ENCODE peak calls at places on chromosomes 2 and 18, in seven cellular contexts. D is IMR-90, M is neuronal stem cell, H is H9, G is mesenchymal stem cell, X is mesendoderm, N is trophoblast cell. B is an unnamed sample.

GRCh38 chr18:79396431-79397287 is 929 bp downstream of the NFATC1 start:
- DNase-seq in D (peak), X (peak), M (no peak), N (peak), H (no peak), G (no peak), B (no peak)

GRCh38 chr2:126979039-126979438 is 80.3 kb downstream of the TEX51 start:
- DNase-seq in H (no peak), X (no peak), M (no peak), N (no peak), D (no peak), G (no peak), B (no peak)

GRCh38 chr2:239720411-239721365 is 304.5 kb downstream of the NDUFA10 start:
- DNase-seq in G (no peak), D (no peak), M (no peak), X (no peak), H (peak), N (no peak), B (no peak)

GRCh38 chr18:36850527-36851201 is 21.7 kb downstream of the KIAA1328 start:
- DNase-seq in G (peak), D (peak), M (no peak), X (no peak), H (no peak), N (peak), B (no peak)

GRCh38 chr2:85939136-85939535 is 50.3 kb upstream of the ST3GAL5 start:
- DNase-seq in G (no peak), D (no peak), X (no peak), N (peak), M (no peak), H (no peak), B (no peak)

GRCh38 chr2:28565720-28566295 is 69.9 kb downstream of the PLB1 start:
- DNase-seq in H (no peak), G (no peak), M (no peak), D (no peak), X (no peak), N (peak), B (no peak)

GRCh38 chr2:109365131-109365530 is 236.1 kb downstream of the SH3RF3 start:
- DNase-seq in D (no peak), H (peak), M (no peak), X (no peak), N (no peak), G (no peak), B (no peak)

GRCh38 chr2:173990970-173991819 is 26.0 kb upstream of the SP3 start:
- DNase-seq in G (no peak), M (no peak), X (no peak), H (no peak), N (no peak), D (peak), B (no peak)

GRCh38 chr18:35817604-35818352 is 154.7 kb upstream of the RMP24 start:
- DNase-seq in D (no peak), G (no peak), N (no peak), H (no peak), X (no peak), M (no peak), B (no peak)

GRCh38 chr2:223855426-223855825 is 18.0 kb upstream of the AP1S3 start:
- DNase-seq in G (no peak), D (peak), H (no peak), X (no peak), M (no peak), N (peak), B (no peak)

GRCh38 chr18:48803518-48803917 is 147.2 kb downstream of the SMAD7 start:
- DNase-seq in D (no peak), H (peak), N (no peak), M (no peak), X (no peak), G (no peak), B (no peak)

GRCh38 chr2:226117506-226118065 is 682.0 kb downstream of the IRS1 start:
- DNase-seq in G (peak), X (no peak), N (no peak), H (no peak), D (peak), M (no peak), B (no peak)

GRCh38 chr2:12169721-12170120 is 423.3 kb downstream of the LPIN1 start:
- DNase-seq in N (peak), M (no peak), H (no peak), X (no peak), D (peak), G (peak), B (no peak)

GRCh38 chr2:59561281-59561680 is 992.2 kb downstream of the BCL11A start:
- DNase-seq in M (no peak), D (no peak), G (no peak), N (no peak), X (no peak), H (no peak), B (no peak)

GRCh38 chr2:53484521-53484920 is 283.1 kb upstream of the CHAC2 start:
- DNase-seq in N (no peak), X (no peak), G (no peak), M (no peak), D (no peak), H (no peak), B (no peak)

GRCh38 chr2:75018162-75018561 is 59.7 kb downstream of the POLE4 start:
- DNase-seq in M (no peak), N (no peak), H (no peak), G (peak), X (no peak), D (no peak), B (no peak)

GRCh38 chr2:215982465-215982875 is 30.9 kb downstream of the MREG start:
- DNase-seq in G (no peak), N (no peak), X (no peak), M (no peak), H (no peak), D (peak), B (no peak)

GRCh38 chr2:85998071-85998991 is 107.4 kb downstream of the POLR1A start:
- DNase-seq in X (peak), N (peak), M (no peak), D (peak), H (peak), G (peak), B (no peak)

GRCh38 chr18:22214731-22215528 is 45.5 kb downstream of the GATA6 start:
- DNase-seq in N (no peak), M (no peak), H (no peak), D (peak), G (peak), X (no peak), B (no peak)

GRCh38 chr2:54161660-54162059 is 46.2 kb downstream of the ACYP2 start:
- DNase-seq in H (no peak), M (no peak), G (no peak), D (peak), N (no peak), X (no peak), B (no peak)

GRCh38 chr2:129255610-129256313 is 723.7 kb upstream of the RAB6C start:
- DNase-seq in M (no peak), G (no peak), N (peak), D (no peak), H (no peak), X (no peak), B (no peak)

GRCh38 chr2:225458431-225459117 is 59.1 kb downstream of the NYAP2 start:
- DNase-seq in N (no peak), M (no peak), X (no peak), D (no peak), H (no peak), G (peak), B (no peak)

GRCh38 chr2:162221064-162221463 is 22.2 kb downstream of the FAP start:
- DNase-seq in H (peak), M (peak), X (peak), G (peak), N (peak), D (peak), B (peak)

GRCh38 chr2:45616663-45617411 is 5.8 kb upstream of the SRBD1 start:
- DNase-seq in G (peak), X (no peak), M (no peak), D (peak), N (no peak), H (no peak), B (no peak)

GRCh38 chr2:142112648-142113278 is 18.1 kb downstream of the LRP1B start:
- DNase-seq in X (peak), G (peak), D (peak), N (no peak), H (no peak), M (no peak), B (no peak)

GRCh38 chr2:223459328-223459939 is 142.7 kb downstream of the SCG2 start:
- DNase-seq in H (no peak), M (no peak), D (peak), G (peak), N (peak), X (peak), B (no peak)

GRCh38 chr18:23422751-23423418 is 30.2 kb upstream of the RIOK3 start:
- DNase-seq in D (peak), X (no peak), H (no peak), N (peak), M (no peak), G (peak), B (no peak)

GRCh38 chr2:111977240-111977639 is 77.8 kb upstream of the TMEM87B start:
- DNase-seq in X (no peak), M (no peak), N (no peak), H (no peak), G (no peak), D (no peak), B (no peak)

DNA sequence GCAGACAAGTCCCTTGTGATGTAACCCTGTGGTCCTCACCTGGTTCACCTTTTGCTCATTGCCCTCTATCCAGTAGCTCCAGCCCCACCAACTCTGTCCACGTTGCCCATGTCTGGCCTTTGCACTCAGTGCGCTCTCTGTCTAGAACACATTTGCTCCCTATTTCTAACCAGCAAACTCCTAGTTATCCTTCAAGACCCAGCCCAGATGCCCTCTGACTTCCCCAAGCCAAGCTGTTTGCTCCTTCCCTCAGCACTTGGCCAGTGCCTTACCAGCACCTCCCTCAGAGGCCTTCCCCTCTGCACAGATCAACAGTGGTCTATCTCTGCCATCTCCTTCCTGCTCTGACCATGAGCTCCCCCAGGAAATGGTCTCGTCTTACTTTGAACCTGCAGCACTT is 137.7 kb downstream of the DYSF start:
- DNase-seq in D (no peak), M (no peak), H (no peak), G (no peak), X (no peak), N (no peak), B (no peak)
- H2BK120ac ChIP-seq in D (no peak), M (no peak), H (no peak), G (no peak), X (no peak), N (no peak), B (no peak)

DNA sequence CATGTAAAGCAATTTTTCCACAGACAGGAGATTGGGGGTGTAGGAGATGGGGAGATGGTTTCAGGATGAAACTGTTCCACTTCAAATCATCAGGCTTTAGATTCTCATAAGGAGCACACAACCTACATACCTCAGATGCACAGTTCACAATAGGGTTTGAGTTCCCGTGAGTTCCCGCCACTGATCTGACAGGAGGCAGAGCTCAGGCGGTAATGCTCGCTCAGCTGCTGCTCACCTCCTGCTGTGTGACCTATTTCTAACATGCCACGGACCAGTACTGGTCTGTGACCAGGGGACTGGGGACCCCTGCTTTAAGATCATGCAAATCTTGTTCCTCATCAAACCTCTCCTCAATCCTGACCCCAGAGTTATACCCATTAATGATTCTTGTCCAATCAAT is 70.1 kb downstream of the RPE start:
- DNase-seq in G (no peak), N (no peak), M (peak), H (no peak), X (peak), D (no peak), B (peak)
- H2BK120ac ChIP-seq in G (no peak), N (no peak), M (no peak), H (no peak), X (no peak), D (no peak), B (no peak)

DNA sequence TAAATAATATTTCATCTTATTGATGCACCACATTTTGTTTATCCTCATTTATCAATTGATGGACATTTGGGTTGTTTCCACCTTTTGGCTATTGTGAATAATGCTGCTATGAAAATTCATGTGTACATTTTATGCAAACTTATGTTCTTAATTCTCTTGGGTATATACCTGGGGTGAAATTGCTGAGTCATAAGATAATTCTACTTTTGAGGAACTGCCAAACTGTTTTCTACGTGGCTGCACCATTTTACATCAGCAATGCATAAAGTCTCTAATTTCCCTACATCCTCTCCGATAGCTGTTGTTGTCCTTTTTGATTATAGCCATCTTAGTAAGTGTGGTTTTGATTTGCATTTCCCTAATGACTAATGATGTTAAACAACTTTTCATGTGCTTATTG is 116.5 kb upstream of the DLX2 start:
- DNase-seq in X (no peak), G (no peak), D (no peak), N (no peak), M (no peak), H (no peak), B (no peak)
- H2BK120ac ChIP-seq in X (no peak), G (no peak), D (no peak), N (no peak), M (no peak), H (no peak), B (no peak)

DNA sequence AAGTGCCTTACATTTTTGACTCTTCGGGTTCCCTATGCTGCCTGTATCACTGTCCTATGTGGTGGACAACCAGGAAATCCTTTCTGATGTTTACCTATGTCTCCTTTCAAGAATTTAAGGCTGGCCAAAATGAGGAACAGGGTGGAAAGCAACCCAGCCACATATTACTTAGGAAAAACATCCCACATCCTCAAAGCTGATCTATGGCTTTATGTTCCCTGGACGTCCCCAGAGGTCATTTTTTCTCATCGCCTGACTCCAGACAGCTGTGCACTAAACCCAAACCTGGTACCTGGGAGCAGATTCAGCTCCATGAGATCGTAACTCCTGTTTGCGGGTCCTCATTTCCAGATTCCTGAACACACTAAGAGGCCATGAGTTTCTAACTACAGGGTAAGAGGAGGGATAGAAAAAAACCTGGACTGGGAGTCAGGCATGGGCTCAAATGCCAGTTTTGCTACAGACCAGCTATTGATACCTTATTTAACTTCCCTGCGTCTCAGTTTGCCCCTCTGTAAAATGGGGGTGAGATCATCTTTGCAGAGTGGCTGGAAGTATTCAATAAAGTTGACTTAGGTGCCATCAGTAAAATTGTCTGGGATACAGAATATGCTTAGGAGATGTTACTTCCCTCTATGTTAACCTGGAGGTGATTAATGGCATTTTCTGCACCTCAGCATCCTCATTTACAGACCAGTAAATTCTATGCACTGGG is 70.8 kb downstream of the TNS1 start:
- DNase-seq in M (no peak), X (no peak), D (no peak), H (no peak), N (no peak), G (no peak), B (no peak)
- H2BK120ac ChIP-seq in M (no peak), X (no peak), D (peak), H (no peak), N (no peak), G (no peak), B (no peak)

DNA sequence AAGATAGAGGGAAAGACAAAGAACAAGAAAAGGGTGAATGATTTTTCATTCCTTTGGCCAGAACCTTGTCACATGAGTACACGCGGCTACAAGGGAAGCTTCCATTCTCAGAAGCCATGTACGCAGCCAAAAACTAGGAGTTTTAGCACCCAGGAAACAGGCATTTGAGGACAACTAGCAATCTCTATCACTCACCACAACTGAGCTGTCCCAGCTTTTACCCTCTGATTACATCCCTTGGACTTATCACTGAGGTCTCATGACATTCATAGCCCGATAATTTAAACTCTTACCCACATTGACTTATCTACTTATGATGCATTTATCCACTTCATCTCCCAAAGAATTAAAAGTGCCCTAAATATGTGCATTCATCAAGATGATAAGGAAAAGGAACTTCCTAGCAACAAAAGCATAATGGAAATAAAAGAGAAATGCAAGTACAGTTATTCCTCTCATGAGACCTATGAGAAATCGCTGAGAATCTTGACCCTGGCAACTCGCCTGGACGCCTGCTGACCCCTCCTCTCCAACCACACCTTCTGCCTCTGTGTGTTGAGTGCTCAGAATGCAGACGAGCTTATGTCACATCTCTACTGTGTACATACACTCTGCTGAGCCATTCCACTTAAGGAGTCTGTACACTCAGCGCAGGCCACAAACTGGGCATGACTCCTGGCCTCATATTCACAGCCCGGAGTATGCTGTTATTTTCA is 28.7 kb upstream of the MFSD6 start:
- DNase-seq in X (no peak), G (peak), D (peak), H (no peak), M (no peak), N (peak), B (no peak)
- H2BK120ac ChIP-seq in X (no peak), G (no peak), D (no peak), H (no peak), M (no peak), N (no peak), B (no peak)

GRCh38 chr2:180187611-180188010 is 180.5 kb upstream of the CWC22 start:
- DNase-seq in G (no peak), M (no peak), X (no peak), N (no peak), H (no peak), D (no peak), B (no peak)

GRCh38 chr2:180195847-180196246 is 188.8 kb upstream of the CWC22 start:
- DNase-seq in M (no peak), N (no peak), X (no peak), D (no peak), H (no peak), G (no peak), B (no peak)

GRCh38 chr2:180191352-180192124 is 184.4 kb upstream of the CWC22 start:
- DNase-seq in N (no peak), M (no peak), D (peak), X (peak), H (no peak), G (no peak), B (no peak)

GRCh38 chr2:180196419-180196977 is 189.4 kb upstream of the CWC22 start:
- DNase-seq in H (no peak), M (no peak), N (no peak), G (peak), X (no peak), D (no peak), B (no peak)

GRCh38 chr2:180190851-180191250 is 183.8 kb upstream of the CWC22 start:
- DNase-seq in D (no peak), G (no peak), X (peak), M (no peak), H (no peak), N (peak), B (no peak)
- H2BK120ac ChIP-seq in D (no peak), G (no peak), X (no peak), M (no peak), H (no peak), N (no peak), B (no peak)

GRCh38 chr2:176421291-176422050 is 152.2 kb downstream of the MTX2 start:
- DNase-seq in X (no peak), M (no peak), D (peak), N (peak), G (peak), H (no peak), B (no peak)
- H2BK120ac ChIP-seq in X (no peak), M (no peak), D (peak), N (peak), G (peak), H (no peak), B (no peak)

GRCh38 chr2:39091535-39091934 is 29.3 kb downstream of the SOS1 start:
- DNase-seq in N (no peak), H (no peak), M (no peak), G (no peak), D (no peak), X (peak), B (no peak)
- H2BK120ac ChIP-seq in N (no peak), H (no peak), M (no peak), G (no peak), D (no peak), X (no peak), B (no peak)

B was measured in H1.